ENCODE peak calls at places on chromosomes 12 and 14, in ten cellular contexts. Y is iris pigment epithelial cell; S is SK-N-SH; T is NCI-H1105 treated with DMSO at 0.1 percent for 48 hours; X is small intestine; C is stimulated activated CD4-positive, alpha-beta T cell treated with anti-CD3 and anti-CD28 coated beads, Interleukin-15, amount 100 ng/mL, for 24 hours; V is AG04450; L is NCI-H2081; E is NCI-H2171; I is AG08396. Z is an unnamed sample.

GRCh38 chr14:102479777-102480176 is 29.8 kb downstream of the ANKRD9 start:
- DNase-seq in Y (no peak), S (peak), T (peak), X (peak), C (no peak), V (no peak), L (no peak), E (peak), I (no peak), Z (no peak)

GRCh38 chr12:46246021-46246700 is 22.7 kb downstream of the SLC38A1 start:
- DNase-seq in Y (no peak), S (no peak), T (no peak), X (no peak), C (no peak), V (no peak), L (no peak), E (no peak), I (no peak), Z (no peak)

GRCh38 chr12:121532503-121533390 is 48.1 kb downstream of the KDM2B start:
- DNase-seq in Y (no peak), S (no peak), T (no peak), X (no peak), C (no peak), V (peak), L (no peak), E (no peak), I (peak), Z (no peak)

GRCh38 chr12:62931481-62931880 is 3.5 kb downstream of the PPM1H start:
- DNase-seq in Y (no peak), S (no peak), T (no peak), X (no peak), C (no peak), V (no peak), L (no peak), E (no peak), I (no peak), Z (no peak)

GRCh38 chr14:101584049-101584859 is 23.0 kb downstream of the DIO3 start:
- DNase-seq in Y (peak), S (peak), T (no peak), X (no peak), C (no peak), V (no peak), L (no peak), E (peak), I (no peak), Z (no peak)

GRCh38 chr14:73251516-73252215 is 14.4 kb downstream of the PAPLN start:
- DNase-seq in Y (no peak), S (peak), T (no peak), X (no peak), C (no peak), V (no peak), L (no peak), E (no peak), I (no peak), Z (no peak)

GRCh38 chr12:40336573-40337199 is 111.9 kb downstream of the LRRK2 start:
- DNase-seq in Y (peak), S (peak), T (peak), X (no peak), C (no peak), V (no peak), L (peak), E (no peak), I (peak), Z (peak)

GRCh38 chr12:132186857-132187620 is 42.8 kb downstream of the NOC4L start:
- DNase-seq in Y (no peak), S (no peak), T (no peak), X (peak), C (peak), V (no peak), L (no peak), E (no peak), I (no peak), Z (no peak)

GRCh38 chr12:119176267-119177055 is 2.3 kb upstream of the HSPB8 start:
- DNase-seq in Y (peak), S (no peak), T (no peak), X (peak), C (peak), V (peak), L (peak), E (peak), I (peak), Z (peak)

GRCh38 chr12:96186902-96187301 is 7.3 kb upstream of the ELK3 start:
- DNase-seq in Y (no peak), S (no peak), T (no peak), X (no peak), C (no peak), V (no peak), L (no peak), E (no peak), I (no peak), Z (no peak)

GRCh38 chr12:31317471-31318397 is 8.2 kb downstream of the SINHCAF start:
- DNase-seq in Y (no peak), S (no peak), T (no peak), X (peak), C (no peak), V (no peak), L (peak), E (no peak), I (no peak), Z (no peak)